ENCODE peak calls at places on chromosomes 6 and 20, in four cellular contexts. J, Y, V and Q are unnamed samples.

GRCh38 chr20:56343861-56344381 is 14.9 kb upstream of the FAM210B start:
- DNase-seq in J (peak; percentile 83), Y (peak; percentile 84), V (peak; percentile 55), Q (no peak)

GRCh38 chr6:6277418-6277817 is 43.0 kb downstream of the F13A1 start:
- DNase-seq in J (no peak), Y (no peak), V (no peak), Q (no peak)

GRCh38 chr6:81895511-81896185 is 143.2 kb upstream of the TENT5A start:
- DNase-seq in J (no peak), Y (no peak), V (no peak), Q (peak; percentile 6)

GRCh38 chr20:58710481-58711265 is 18.1 kb downstream of the NPEPL1 start:
- DNase-seq in J (no peak), Y (no peak), V (no peak), Q (no peak)

GRCh38 chr6:78308025-78308424 is 559.3 kb upstream of the IRAK1BP1 start:
- DNase-seq in J (no peak), Y (peak; percentile 53), V (no peak), Q (no peak)

GRCh38 chr20:46963196-46963529 is 68.5 kb downstream of the EYA2 start:
- DNase-seq in J (no peak), Y (no peak), V (no peak), Q (no peak)

GRCh38 chr6:2016040-2016439 is 229.4 kb downstream of the GMDS start:
- DNase-seq in J (no peak), Y (no peak), V (no peak), Q (no peak)

GRCh38 chr6:106122306-106122940 is 36.3 kb downstream of the PRDM1 start:
- DNase-seq in J (no peak), Y (no peak), V (no peak), Q (no peak)

GRCh38 chr6:26640806-26641205 is 18.7 kb downstream of the ZNF322 start:
- DNase-seq in J (no peak), Y (no peak), V (no peak), Q (no peak)

GRCh38 chr6:158358450-158359077 is 46.3 kb downstream of the TULP4 start:
- DNase-seq in J (no peak), Y (no peak), V (no peak), Q (no peak)

GRCh38 chr20:33693741-33694645 is 7.8 kb upstream of the E2F1 start:
- DNase-seq in J (no peak), Y (peak; percentile 45), V (no peak), Q (no peak)

GRCh38 chr20:22744341-22745193 is 160.2 kb upstream of the FOXA2 start:
- DNase-seq in J (no peak), Y (no peak), V (no peak), Q (no peak)

GRCh38 chr6:158849899-158850806 is 31.0 kb upstream of the EZR start:
- DNase-seq in J (peak; percentile 60), Y (peak; percentile 66), V (peak; percentile 87), Q (peak; percentile 84)

GRCh38 chr20:53609501-53610445 is 16.1 kb upstream of the ZNF217 start:
- DNase-seq in J (peak; percentile 51), Y (peak; percentile 66), V (peak; percentile 57), Q (no peak)

GRCh38 chr6:52213127-52213526 is 27.0 kb downstream of the IL17A start:
- DNase-seq in J (no peak), Y (peak; percentile 23), V (no peak), Q (peak; percentile 51)

GRCh38 chr6:158283304-158284005 is 28.8 kb upstream of the TULP4 start:
- DNase-seq in J (no peak), Y (peak; percentile 54), V (peak; percentile 25), Q (no peak)

GRCh38 chr6:72363844-72364740 is 257.8 kb upstream of the KCNQ5 start:
- DNase-seq in J (no peak), Y (no peak), V (no peak), Q (no peak)

GRCh38 chr6:159790947-159791598 is 806 bp downstream of the MRPL18 start:
- DNase-seq in J (no peak), Y (no peak), V (no peak), Q (no peak)

GRCh38 chr6:133551847-133552331 is 310.7 kb downstream of the EYA4 start:
- DNase-seq in J (no peak), Y (no peak), V (peak; percentile 16), Q (no peak)

GRCh38 chr6:89530982-89531381 is 98.0 kb downstream of the ANKRD6 start:
- DNase-seq in J (no peak), Y (no peak), V (no peak), Q (no peak)

GRCh38 chr6:21873562-21873961 is 280.0 kb downstream of the SOX4 start:
- DNase-seq in J (no peak), Y (no peak), V (no peak), Q (no peak)

GRCh38 chr6:93784794-93785757 is 365.7 kb upstream of the EPHA7 start:
- DNase-seq in J (no peak), Y (no peak), V (no peak), Q (no peak)

GRCh38 chr6:152981989-152982767 is 663 bp downstream of the FBXO5 start:
- DNase-seq in J (peak; percentile 57), Y (peak; percentile 26), V (no peak), Q (no peak)

GRCh38 chr6:85360794-85361642 is 88.9 kb upstream of the NT5E start:
- DNase-seq in J (no peak), Y (no peak), V (peak; percentile 53), Q (peak; percentile 43)

GRCh38 chr6:106509420-106510089 is 119.7 kb downstream of the RTN4IP1 start:
- DNase-seq in J (no peak), Y (peak; percentile 82), V (no peak), Q (peak; percentile 28)

GRCh38 chr20:23242556-23243180 is 107.9 kb upstream of the NXT1 start:
- DNase-seq in J (no peak), Y (no peak), V (no peak), Q (no peak)

DNA sequence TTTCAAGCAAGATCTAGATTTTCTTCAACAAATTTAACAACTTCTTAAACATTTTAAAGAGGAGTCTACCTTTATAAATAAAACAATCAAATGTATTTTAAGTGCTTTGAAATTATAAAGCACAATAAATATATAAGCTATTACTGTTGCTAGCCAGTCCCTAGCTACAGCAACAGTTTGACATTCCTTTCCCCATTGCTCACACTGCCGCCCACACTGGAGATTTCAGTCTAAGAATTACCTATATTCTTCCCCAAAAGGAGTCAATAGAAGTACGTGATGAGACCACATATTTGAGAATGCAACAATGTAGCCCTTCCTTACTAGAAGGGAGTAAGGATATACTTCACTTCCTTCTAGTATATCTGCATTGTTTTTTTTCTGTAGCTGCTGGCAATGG is 65.3 kb upstream of the RNF146 start:
- DNase-seq in J (no peak), Y (no peak), V (no peak), Q (no peak)
- TF ChIP-seq JUNB in J (no peak), Y (no peak), V (no peak), Q (no peak)

DNA sequence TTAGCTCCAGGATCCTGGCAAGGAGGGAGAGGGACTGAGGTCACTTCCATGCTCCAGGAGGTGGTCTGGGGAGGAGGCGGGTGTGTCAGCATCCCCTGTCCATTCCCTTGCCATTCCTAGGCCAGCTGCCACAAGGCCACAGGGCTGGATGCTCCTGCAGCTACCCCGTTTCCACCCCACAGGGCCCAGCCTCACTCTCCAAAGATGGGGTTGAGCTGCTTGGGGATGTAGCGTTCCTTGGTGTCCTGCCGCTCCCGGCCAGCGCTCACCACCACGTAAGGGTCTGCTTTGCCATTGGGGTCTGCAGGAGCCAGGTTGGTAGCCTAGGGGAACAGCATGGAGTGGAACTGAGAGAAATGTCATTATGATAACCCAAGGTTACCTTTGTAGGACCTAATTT is 23.0 kb downstream of the ERGIC3 start:
- DNase-seq in J (peak; percentile 7), Y (no peak), V (no peak), Q (no peak)
- TF ChIP-seq JUNB in J (no peak), Y (no peak), V (no peak), Q (no peak)

GRCh38 chr20:62087227-62087626 is 21.5 kb upstream of the TAF4 start:
- DNase-seq in J (no peak), Y (no peak), V (no peak), Q (no peak)
- TF ChIP-seq JUNB in J (no peak), Y (no peak), V (no peak), Q (no peak)

DNA sequence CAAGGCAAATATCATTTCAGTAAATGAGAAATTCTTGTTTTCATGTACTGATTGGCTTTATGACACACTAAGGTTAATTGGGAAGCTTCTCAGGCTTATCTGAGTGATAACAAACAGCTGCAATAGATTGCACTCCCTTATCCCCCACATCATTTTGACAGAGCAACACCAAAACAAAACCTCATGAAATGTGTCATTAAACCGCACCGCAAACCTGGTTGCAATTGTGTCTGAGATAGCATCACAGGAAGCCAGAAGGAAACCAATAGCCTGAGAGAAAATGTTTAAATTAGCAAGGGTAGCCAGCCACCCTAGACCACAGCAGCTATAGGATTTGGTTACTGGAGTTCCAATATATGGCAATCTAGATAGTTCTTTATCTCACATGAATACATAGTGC is 31.6 kb upstream of the LAMA4 start:
- DNase-seq in J (no peak), Y (no peak), V (no peak), Q (no peak)
- TF ChIP-seq JUNB in J (no peak), Y (no peak), V (no peak), Q (no peak)